ENCODE peak calls at places on chromosomes 13 and 19, in four cellular contexts. One of them, this sample, is unnamed.

GRCh38 chr13:29441301-29441700 is 154.2 kb downstream of the SLC7A1 start:
- DNase-seq in OCI-LY7: no peak
- DNase-seq in pancreas: no peak
- DNase-seq in AG04450: no peak
- DNase-seq in this sample: no peak

GRCh38 chr19:7633619-7634018 is at the start of gene PCP2:
- DNase-seq in pancreas: no peak
- DNase-seq in OCI-LY7: no peak
- DNase-seq in AG04450: no peak
- DNase-seq in this sample: no peak

GRCh38 chr13:41188584-41188983 is 5.8 kb downstream of the KBTBD7 start:
- DNase-seq in pancreas: no peak
- DNase-seq in OCI-LY7: no peak
- DNase-seq in AG04450: peak; percentile 49
- DNase-seq in this sample: no peak

GRCh38 chr13:109274188-109274821 is 512.1 kb downstream of the IRS2 start:
- DNase-seq in OCI-LY7: no peak
- DNase-seq in pancreas: no peak
- DNase-seq in AG04450: peak; percentile 41
- DNase-seq in this sample: no peak

GRCh38 chr19:35461050-35461449 is 13.0 kb downstream of the FFAR2 start:
- DNase-seq in AG04450: no peak
- DNase-seq in pancreas: no peak
- DNase-seq in OCI-LY7: no peak
- DNase-seq in this sample: no peak

GRCh38 chr13:114124921-114125320 is 7.5 kb downstream of the RASA3 start:
- DNase-seq in AG04450: peak; percentile 58
- DNase-seq in pancreas: no peak
- DNase-seq in OCI-LY7: no peak
- DNase-seq in this sample: no peak

GRCh38 chr19:51750381-51751124 is 1.1 kb downstream of the FPR1 start:
- DNase-seq in OCI-LY7: no peak
- DNase-seq in AG04450: no peak
- DNase-seq in pancreas: no peak
- DNase-seq in this sample: no peak

GRCh38 chr19:3897936-3898335 is 17.5 kb downstream of the ATCAY start:
- DNase-seq in AG04450: no peak
- DNase-seq in OCI-LY7: no peak
- DNase-seq in pancreas: no peak
- DNase-seq in this sample: no peak

GRCh38 chr13:107864543-107865460 is 350.5 kb downstream of the LIG4 start:
- DNase-seq in AG04450: peak; percentile 49
- DNase-seq in OCI-LY7: peak; percentile 1
- DNase-seq in pancreas: no peak
- DNase-seq in this sample: no peak

GRCh38 chr13:31369213-31369612 is 169.4 kb downstream of the B3GLCT start:
- DNase-seq in AG04450: no peak
- DNase-seq in OCI-LY7: no peak
- DNase-seq in pancreas: no peak
- DNase-seq in this sample: no peak

GRCh38 chr13:27621366-27622101 is at the start of gene POLR1D:
- DNase-seq in pancreas: peak; percentile 89
- DNase-seq in OCI-LY7: peak; percentile 89
- DNase-seq in AG04450: no peak
- DNase-seq in this sample: no peak

GRCh38 chr13:27620377-27621115 is at the start of gene LNX2:
- DNase-seq in OCI-LY7: peak; percentile 97
- DNase-seq in pancreas: peak; percentile 98
- DNase-seq in AG04450: peak; percentile 90
- DNase-seq in this sample: peak; percentile 90

GRCh38 chr13:27619093-27619705 is 1.1 kb downstream of the LNX2 start:
- DNase-seq in AG04450: no peak
- DNase-seq in OCI-LY7: no peak
- DNase-seq in pancreas: peak; percentile 68
- DNase-seq in this sample: no peak

GRCh38 chr13:27621116-27621365 is 651 bp upstream of the POLR1D start:
- DNase-seq in AG04450: no peak
- DNase-seq in pancreas: no peak
- DNase-seq in OCI-LY7: no peak
- DNase-seq in this sample: no peak

GRCh38 chr13:27619711-27620376 is 485 bp downstream of the LNX2 start:
- DNase-seq in OCI-LY7: peak; percentile 68
- DNase-seq in AG04450: no peak
- DNase-seq in pancreas: peak; percentile 29
- DNase-seq in this sample: no peak
- TF ChIP-seq CTCF in OCI-LY7: peak; percentile 43
- TF ChIP-seq CTCF in AG04450: peak; percentile 32
- TF ChIP-seq CTCF in pancreas: no peak
- TF ChIP-seq CTCF in this sample: peak; percentile 23

DNA sequence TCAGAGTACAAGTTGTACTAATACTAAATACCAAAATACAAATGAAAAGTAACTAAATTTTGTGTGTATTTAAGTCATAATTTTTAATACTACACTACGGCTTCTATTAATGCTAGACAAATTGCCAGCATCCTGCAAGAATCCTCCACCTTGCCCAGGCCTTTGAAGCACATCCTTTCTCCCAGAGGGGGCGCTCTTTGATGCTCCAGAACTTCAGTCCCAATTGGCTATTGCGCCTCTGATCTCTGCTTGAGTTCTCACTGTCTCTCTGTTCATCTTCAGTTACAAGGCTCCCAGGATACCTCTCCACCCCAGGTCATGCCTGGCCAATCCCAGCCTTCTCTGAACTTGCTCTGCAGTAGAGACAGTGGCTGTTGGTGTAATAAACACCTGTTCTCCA is 141.0 kb downstream of the DCLK1 start:
- DNase-seq in OCI-LY7: no peak
- DNase-seq in pancreas: no peak
- DNase-seq in AG04450: no peak
- DNase-seq in this sample: no peak
- TF ChIP-seq CTCF in OCI-LY7: peak; percentile 39
- TF ChIP-seq CTCF in pancreas: no peak
- TF ChIP-seq CTCF in AG04450: no peak
- TF ChIP-seq CTCF in this sample: no peak

GRCh38 chr19:49892716-49893115 is 4.0 kb downstream of the IL4I1 start:
- DNase-seq in OCI-LY7: no peak
- DNase-seq in pancreas: no peak
- DNase-seq in AG04450: no peak
- DNase-seq in this sample: no peak

GRCh38 chr19:49889038-49889686 is 7.5 kb downstream of the IL4I1 start:
- DNase-seq in OCI-LY7: no peak
- DNase-seq in pancreas: peak; percentile 14
- DNase-seq in AG04450: no peak
- DNase-seq in this sample: no peak

GRCh38 chr19:49889687-49890348 is 6.9 kb downstream of the IL4I1 start:
- DNase-seq in pancreas: peak; percentile 38
- DNase-seq in AG04450: no peak
- DNase-seq in OCI-LY7: peak; percentile 58
- DNase-seq in this sample: no peak

GRCh38 chr19:49891393-49891792 is 5.3 kb downstream of the IL4I1 start:
- DNase-seq in AG04450: no peak
- DNase-seq in OCI-LY7: no peak
- DNase-seq in pancreas: no peak
- DNase-seq in this sample: no peak

GRCh38 chr19:49890349-49891311 is 6.1 kb downstream of the IL4I1 start:
- DNase-seq in OCI-LY7: peak; percentile 77
- DNase-seq in pancreas: peak; percentile 50
- DNase-seq in AG04450: no peak
- DNase-seq in this sample: no peak
- TF ChIP-seq CTCF in OCI-LY7: peak; percentile 39
- TF ChIP-seq CTCF in pancreas: no peak
- TF ChIP-seq CTCF in AG04450: no peak
- TF ChIP-seq CTCF in this sample: no peak

GRCh38 chr19:44587863-44588752 is 25.3 kb upstream of the IGSF23 start:
- DNase-seq in AG04450: peak; percentile 86
- DNase-seq in OCI-LY7: no peak
- DNase-seq in pancreas: no peak
- DNase-seq in this sample: peak; percentile 87

GRCh38 chr19:44582581-44583265 is 30.6 kb upstream of the IGSF23 start:
- DNase-seq in AG04450: no peak
- DNase-seq in pancreas: no peak
- DNase-seq in OCI-LY7: peak; percentile 6
- DNase-seq in this sample: no peak

GRCh38 chr19:44588753-44589112 is 24.6 kb upstream of the IGSF23 start:
- DNase-seq in OCI-LY7: no peak
- DNase-seq in pancreas: no peak
- DNase-seq in AG04450: no peak
- DNase-seq in this sample: no peak

GRCh38 chr19:44581288-44581687 is 32.1 kb upstream of the IGSF23 start:
- DNase-seq in OCI-LY7: no peak
- DNase-seq in AG04450: no peak
- DNase-seq in pancreas: no peak
- DNase-seq in this sample: no peak

DNA sequence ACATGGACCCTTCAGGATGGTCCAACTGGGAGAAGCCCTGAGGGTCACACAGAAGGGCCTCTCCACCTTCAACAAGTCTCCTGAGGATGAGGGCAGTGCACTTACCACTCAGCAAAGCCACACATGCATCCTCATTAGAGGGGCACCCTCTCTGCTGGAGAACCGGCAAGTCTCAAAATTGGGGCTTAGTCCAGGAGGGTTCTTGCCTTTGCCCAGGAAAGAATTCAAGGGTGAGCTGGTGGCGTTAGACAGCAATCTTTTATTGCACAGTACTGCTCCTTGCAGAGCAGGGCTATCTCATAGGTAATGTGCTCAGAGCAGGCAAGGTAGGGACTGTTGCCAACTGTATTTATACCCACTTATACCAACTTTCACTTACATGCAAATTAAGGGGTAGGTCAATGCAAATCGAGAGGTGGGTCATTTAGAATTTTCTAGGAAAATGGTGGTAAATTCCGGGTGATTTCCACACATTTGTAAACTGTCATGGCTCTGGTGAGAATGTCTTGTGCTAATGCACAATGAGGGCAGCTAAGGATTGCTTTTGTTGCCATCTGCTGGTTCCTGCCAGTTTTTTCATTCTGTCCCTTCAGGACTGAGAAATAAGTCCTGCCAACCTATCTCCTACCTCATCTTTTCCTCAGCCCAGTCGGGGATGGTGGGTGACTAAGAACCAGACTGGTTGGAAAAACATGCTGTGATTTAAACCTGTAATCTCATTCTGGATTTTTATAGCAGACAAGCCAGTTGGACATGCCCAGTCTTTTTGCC is 27.8 kb upstream of the IGSF23 start:
- DNase-seq in OCI-LY7: no peak
- DNase-seq in AG04450: no peak
- DNase-seq in pancreas: no peak
- DNase-seq in this sample: no peak
- TF ChIP-seq CTCF in OCI-LY7: peak; percentile 42
- TF ChIP-seq CTCF in AG04450: peak; percentile 29
- TF ChIP-seq CTCF in pancreas: no peak
- TF ChIP-seq CTCF in this sample: no peak

GRCh38 chr13:22757530-22758120 is 423.2 kb upstream of the SGCG start:
- DNase-seq in AG04450: no peak
- DNase-seq in OCI-LY7: no peak
- DNase-seq in pancreas: no peak
- DNase-seq in this sample: no peak
- TF ChIP-seq CTCF in AG04450: peak; percentile 8
- TF ChIP-seq CTCF in OCI-LY7: peak; percentile 64
- TF ChIP-seq CTCF in pancreas: no peak
- TF ChIP-seq CTCF in this sample: no peak

DNA sequence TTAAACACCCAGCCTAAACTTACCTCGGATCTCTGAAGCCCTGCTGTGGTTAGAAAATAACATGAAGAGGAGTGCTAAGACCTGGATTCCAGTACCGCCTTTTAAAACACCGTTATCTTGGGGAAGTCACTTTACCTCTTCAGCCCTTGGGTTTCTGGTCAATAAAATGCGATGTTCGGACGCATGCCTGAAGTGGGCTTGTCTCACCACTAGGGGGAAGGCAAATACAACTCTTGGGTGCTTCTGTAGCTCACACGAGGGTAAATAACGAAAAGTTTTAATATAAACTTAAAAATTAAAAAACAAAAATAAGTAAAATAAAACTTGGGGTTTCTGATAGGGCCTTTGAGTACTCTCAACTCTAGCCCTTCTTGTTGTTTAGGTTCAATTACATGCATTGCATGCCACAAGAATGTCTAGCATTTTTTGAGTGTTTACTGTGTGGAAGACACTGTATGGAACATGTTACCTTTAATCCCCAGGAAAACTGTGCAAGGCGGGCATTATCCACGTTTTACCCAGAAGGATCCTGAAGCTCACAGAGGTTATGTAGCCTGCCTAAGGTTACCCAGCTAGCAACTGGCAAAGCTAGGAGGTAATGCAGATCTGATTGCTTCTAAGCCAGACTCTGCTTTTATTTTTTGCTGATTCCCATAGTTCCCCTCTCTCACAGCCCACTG is 240.4 kb downstream of the LMO7 start:
- DNase-seq in pancreas: peak; percentile 31
- DNase-seq in AG04450: peak; percentile 26
- DNase-seq in OCI-LY7: peak; percentile 69
- DNase-seq in this sample: peak; percentile 43
- TF ChIP-seq CTCF in pancreas: peak; percentile 62
- TF ChIP-seq CTCF in AG04450: peak; percentile 92
- TF ChIP-seq CTCF in OCI-LY7: peak; percentile 93
- TF ChIP-seq CTCF in this sample: peak; percentile 89

DNA sequence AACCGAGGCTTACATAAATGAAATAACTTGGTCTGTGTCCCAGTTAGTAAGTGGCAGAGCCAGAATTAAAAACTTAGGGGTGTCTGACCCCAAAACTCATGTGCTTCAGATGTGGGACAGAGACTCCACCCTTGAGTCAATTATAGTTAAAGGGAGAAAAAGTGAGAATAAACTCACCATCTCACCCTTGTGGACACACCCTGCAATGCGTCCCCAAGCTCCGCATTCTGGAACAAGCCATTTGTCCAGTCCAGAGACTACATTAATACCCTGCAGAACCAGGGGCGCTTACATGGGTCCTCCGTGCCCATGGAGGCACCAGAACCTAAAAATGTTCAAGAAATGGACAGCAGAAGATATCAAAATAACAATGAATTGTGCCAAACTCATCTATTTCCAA is 207.0 kb upstream of the ZNF507 start:
- DNase-seq in OCI-LY7: no peak
- DNase-seq in pancreas: no peak
- DNase-seq in AG04450: no peak
- DNase-seq in this sample: no peak
- TF ChIP-seq CTCF in OCI-LY7: peak; percentile 22
- TF ChIP-seq CTCF in pancreas: no peak
- TF ChIP-seq CTCF in AG04450: no peak
- TF ChIP-seq CTCF in this sample: no peak

GRCh38 chr13:104571161-104571889 is 1505.1 kb upstream of the SLC10A2 start:
- DNase-seq in pancreas: peak; percentile 73
- DNase-seq in AG04450: peak; percentile 41
- DNase-seq in OCI-LY7: no peak
- DNase-seq in this sample: no peak
- TF ChIP-seq CTCF in pancreas: peak; percentile 33
- TF ChIP-seq CTCF in AG04450: peak; percentile 92
- TF ChIP-seq CTCF in OCI-LY7: no peak
- TF ChIP-seq CTCF in this sample: no peak

GRCh38 chr13:96822900-96823299 is 171.4 kb downstream of the OXGR1 start:
- DNase-seq in OCI-LY7: peak; percentile 5
- DNase-seq in AG04450: no peak
- DNase-seq in pancreas: peak; percentile 21
- DNase-seq in this sample: no peak
- TF ChIP-seq CTCF in OCI-LY7: peak; percentile 53
- TF ChIP-seq CTCF in AG04450: no peak
- TF ChIP-seq CTCF in pancreas: no peak
- TF ChIP-seq CTCF in this sample: no peak

GRCh38 chr13:39676315-39676876 is 20.9 kb downstream of the COG6 start:
- DNase-seq in pancreas: no peak
- DNase-seq in OCI-LY7: peak; percentile 41
- DNase-seq in AG04450: no peak
- DNase-seq in this sample: no peak
- TF ChIP-seq CTCF in pancreas: no peak
- TF ChIP-seq CTCF in OCI-LY7: peak; percentile 70
- TF ChIP-seq CTCF in AG04450: peak; percentile 50
- TF ChIP-seq CTCF in this sample: peak; percentile 29